ENCODE peak calls at places on chromosomes 4 and X, in ten cellular contexts. F is NT2/D1, H is adipocyte, Y is IMR-90, V is PC-3, D is mammary epithelial cell, X is fibroblast of lung, N is HepG2, P is GM23248, Z is neural progenitor cell. Q is an unnamed sample.

GRCh38 chr4:26433556-26433955 is 56.7 kb downstream of the CCKAR start:
- DNase-seq in F (no peak), H (no peak), P (no peak), Z (no peak), D (no peak), N (no peak), Y (no peak), V (no peak), X (no peak), Q (no peak)

GRCh38 chr4:177987896-177988295 is 545.7 kb upstream of the AGA start:
- DNase-seq in Z (no peak), Y (no peak), F (no peak), V (no peak), P (no peak), H (no peak), N (no peak), X (no peak), D (no peak), Q (no peak)

GRCh38 chrX:4253092-4253491 is 539.6 kb upstream of the PRKX start:
- DNase-seq in V (no peak), X (no peak), P (no peak), Y (no peak), D (no peak), F (no peak), H (no peak), Z (no peak), N (no peak), Q (peak; percentile 14)

GRCh38 chrX:47586043-47586787 is 4.0 kb downstream of the TIMP1 start:
- DNase-seq in D (no peak), F (no peak), Y (no peak), P (no peak), Z (no peak), N (no peak), H (no peak), X (no peak), V (no peak), Q (no peak)

GRCh38 chrX:150338615-150339014 is 24.5 kb upstream of the MAMLD1 start:
- DNase-seq in Y (no peak), X (no peak), H (no peak), V (no peak), P (no peak), N (no peak), F (no peak), Z (no peak), D (no peak), Q (no peak)

GRCh38 chr4:53899544-53900274 is 164.7 kb downstream of the CHIC2 start:
- DNase-seq in V (no peak), P (peak; percentile 92), F (no peak), H (peak; percentile 91), Y (peak; percentile 88), Z (no peak), N (no peak), D (no peak), X (peak; percentile 94), Q (no peak)

GRCh38 chr4:47933798-47934197 is 19.4 kb upstream of the NFXL1 start:
- DNase-seq in D (peak; percentile 12), N (peak; percentile 32), F (no peak), Y (peak; percentile 60), V (peak; percentile 58), H (peak; percentile 85), P (peak; percentile 69), X (peak; percentile 76), Z (peak; percentile 53), Q (no peak)

GRCh38 chr4:52912608-52913007 is 50.5 kb downstream of the RASL11B start:
- DNase-seq in F (no peak), Z (no peak), X (no peak), Y (peak; percentile 40), P (peak; percentile 61), H (no peak), D (no peak), V (no peak), N (no peak), Q (no peak)

GRCh38 chrX:103789004-103789403 is 12.4 kb downstream of the PLP1 start:
- DNase-seq in Y (no peak), N (no peak), X (no peak), D (no peak), F (no peak), Z (no peak), H (no peak), P (no peak), V (no peak), Q (no peak)

GRCh38 chrX:151039351-151039750 is 56.2 kb downstream of the HMGB3 start:
- DNase-seq in F (no peak), V (no peak), H (no peak), Y (no peak), D (no peak), N (no peak), Z (no peak), X (no peak), P (no peak), Q (no peak)

GRCh38 chr4:185504098-185505047 is 30.9 kb downstream of the PDLIM3 start:
- DNase-seq in P (peak; percentile 48), D (no peak), X (peak; percentile 96), F (no peak), N (peak; percentile 95), V (peak; percentile 52), Z (no peak), Y (peak; percentile 75), H (no peak), Q (no peak)

GRCh38 chrX:12891915-12892506 is 14.4 kb upstream of the TLR8 start:
- DNase-seq in P (no peak), H (no peak), Y (no peak), Z (no peak), D (no peak), X (no peak), F (no peak), V (no peak), N (no peak), Q (peak; percentile 60)

GRCh38 chr4:88216395-88216794 is 58.0 kb upstream of the ABCG2 start:
- DNase-seq in Z (no peak), X (no peak), D (no peak), Y (no peak), P (no peak), V (no peak), H (no peak), F (no peak), N (peak; percentile 84), Q (no peak)

GRCh38 chr4:152165146-152165545 is 370.7 kb downstream of the FBXW7 start:
- DNase-seq in F (peak; percentile 62), Y (no peak), D (peak; percentile 67), P (peak; percentile 30), X (no peak), Z (no peak), N (no peak), H (no peak), V (peak; percentile 10), Q (no peak)

GRCh38 chr4:143486314-143486713 is 27.2 kb upstream of the SMARCA5 start:
- DNase-seq in D (peak; percentile 6), H (no peak), V (peak; percentile 61), F (no peak), Y (no peak), Z (no peak), P (no peak), X (no peak), N (no peak), Q (no peak)

GRCh38 chr4:143489116-143489515 is 24.4 kb upstream of the SMARCA5 start:
- DNase-seq in P (peak; percentile 59), X (no peak), D (peak; percentile 74), H (no peak), F (no peak), V (no peak), N (no peak), Z (no peak), Y (peak; percentile 28), Q (no peak)

GRCh38 chr4:143482753-143483362 is 30.6 kb upstream of the SMARCA5 start:
- DNase-seq in D (peak; percentile 18), H (peak; percentile 82), P (peak; percentile 73), N (peak; percentile 16), F (peak; percentile 3), Y (peak; percentile 71), X (peak; percentile 80), Z (peak; percentile 20), V (peak; percentile 74), Q (peak; percentile 14)

DNA sequence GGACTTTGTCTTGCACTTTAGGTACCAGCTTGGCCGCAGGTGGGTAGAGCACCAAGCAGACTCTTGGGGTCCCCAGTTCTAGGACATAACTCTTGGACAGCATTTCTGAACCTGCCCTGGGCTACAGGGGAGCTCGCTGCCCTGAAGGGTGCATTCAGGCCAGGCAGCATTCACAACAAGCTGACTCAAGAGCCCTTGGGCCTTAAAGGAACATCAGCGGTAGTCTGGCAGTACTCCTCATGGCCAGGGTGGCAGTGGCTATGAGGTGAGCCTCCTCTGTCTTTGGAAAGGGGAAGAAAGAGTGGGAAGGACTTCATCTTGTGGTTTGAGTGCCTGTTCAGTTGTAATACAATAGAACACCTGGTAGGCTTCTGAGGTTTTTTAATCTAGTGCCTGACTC is 24.8 kb upstream of the SMARCA5 start:
- DNase-seq in V (peak; percentile 28), H (no peak), Z (no peak), F (no peak), Y (no peak), D (no peak), P (peak; percentile 10), X (no peak), N (no peak), Q (no peak)
- H3K4me1 ChIP-seq in V (no peaks in the 10 kb centered on the region), H (peaks cover 2% of the 10 kb centered on the region), Z (no peaks in the 10 kb centered on the region), F (no peaks in the 10 kb centered on the region), Y (no peaks in the 10 kb centered on the region), D (no peaks in the 10 kb centered on the region), P (peaks cover 7% of the 10 kb centered on the region), X (no peaks in the 10 kb centered on the region), N (no peaks in the 10 kb centered on the region), Q (no peaks in the 10 kb centered on the region)

GRCh38 chrX:10832103-10832502 is 211.7 kb upstream of the MID1 start:
- DNase-seq in N (no peak), P (peak; percentile 14), D (no peak), Z (no peak), F (no peak), Y (no peak), H (no peak), X (no peak), V (peak; percentile 16), Q (no peak)

GRCh38 chrX:10828640-10829039 is 208.3 kb upstream of the MID1 start:
- DNase-seq in H (no peak), P (no peak), F (no peak), V (peak; percentile 30), Y (no peak), N (no peak), Z (no peak), D (no peak), X (no peak), Q (no peak)

GRCh38 chrX:10833299-10834169 is 213.1 kb upstream of the MID1 start:
- DNase-seq in V (peak; percentile 85), P (peak; percentile 61), N (peak; percentile 10), Y (no peak), D (peak; percentile 61), F (no peak), H (peak; percentile 29), X (no peak), Z (peak; percentile 55), Q (no peak)
- H3K9ac ChIP-seq in V (peak overlapping the region; percentile 52), P (peak overlapping the region; percentile 46), N (no peak overlapping the region), Y (no peak overlapping the region), D (peak overlapping the region; percentile 21), F (no peak overlapping the region), H (peak overlapping the region; percentile 79), X (no peak overlapping the region), Z (no peak overlapping the region), Q (no peak overlapping the region)

GRCh38 chr4:108035691-108036090 is 46.0 kb downstream of the HADH start:
- DNase-seq in Z (no peak), V (no peak), X (no peak), F (no peak), P (no peak), D (no peak), H (no peak), Y (no peak), N (no peak), Q (peak; percentile 44)
- H3K4me1 ChIP-seq in Z (peaks cover under 1% of the 10 kb centered on the region), V (no peaks in the 10 kb centered on the region), X (no peaks in the 10 kb centered on the region), F (no peaks in the 10 kb centered on the region), P (no peaks in the 10 kb centered on the region), D (no peaks in the 10 kb centered on the region), H (peaks cover 17% of the 10 kb centered on the region), Y (no peaks in the 10 kb centered on the region), N (no peaks in the 10 kb centered on the region), Q (peaks cover 21% of the 10 kb centered on the region)

GRCh38 chrX:155026420-155026726 is 271 bp upstream of the FUNDC2 start:
- DNase-seq in X (no peak), V (no peak), F (no peak), P (no peak), N (no peak), H (no peak), Y (no peak), D (no peak), Z (no peak), Q (no peak)
- H3K9ac ChIP-seq in X (peak overlapping the region; percentile 36), V (peak overlapping the region; percentile 94), F (no peak overlapping the region), P (peak overlapping the region; percentile 100), N (peak overlapping the region; percentile 89), H (peak overlapping the region; percentile 86), Y (peak overlapping the region; percentile 83), D (peak overlapping the region; percentile 61), Z (no peak overlapping the region), Q (peak overlapping the region; percentile 91)

Q was measured in DND-41.